ENCODE peak calls at places on chromosomes 3 and 15, in five cellular contexts. S, R, G, N and W are unnamed samples.

GRCh38 chr3:123096701-123097100 is 29.9 kb downstream of the PDIA5 start:
- DNase-seq in S (no peak), R (peak), G (peak), N (no peak), W (no peak)

GRCh38 chr3:43362961-43363360 is 76.6 kb downstream of the SNRK start:
- DNase-seq in S (no peak), G (no peak), N (no peak), R (no peak), W (no peak)

GRCh38 chr3:56468184-56469106 is at the start of gene ERC2:
- DNase-seq in R (no peak), N (peak), S (peak), G (peak), W (no peak)

GRCh38 chr3:59006791-59007517 is 42.9 kb downstream of the CFAP20DC start:
- DNase-seq in R (peak), S (no peak), N (no peak), G (peak), W (no peak)

GRCh38 chr3:30628188-30628930 is 22.0 kb downstream of the TGFBR2 start:
- DNase-seq in N (peak), G (no peak), R (no peak), S (no peak), W (no peak)

GRCh38 chr3:64541803-64542202 is 146.0 kb downstream of the ADAMTS9 start:
- DNase-seq in R (no peak), G (peak), N (no peak), S (no peak), W (no peak)

GRCh38 chr3:26558257-26558656 is 64.3 kb upstream of the LRRC3B start:
- DNase-seq in R (no peak), S (no peak), G (no peak), N (no peak), W (no peak)

GRCh38 chr3:62558549-62559112 is 185.3 kb upstream of the FEZF2 start:
- DNase-seq in R (peak), G (no peak), N (peak), S (peak), W (no peak)

GRCh38 chr15:66703540-66703941 is 1.5 kb downstream of the SMAD6 start:
- DNase-seq in N (peak), S (peak), R (peak), G (peak), W (no peak)

GRCh38 chr3:83218383-83219200 is 1457.1 kb upstream of the GBE1 start:
- DNase-seq in G (no peak), N (no peak), R (no peak), S (no peak), W (no peak)
- H2AFZ ChIP-seq in G (no peak), N (no peak), R (no peak), S (no peak), W (no peak)

DNA sequence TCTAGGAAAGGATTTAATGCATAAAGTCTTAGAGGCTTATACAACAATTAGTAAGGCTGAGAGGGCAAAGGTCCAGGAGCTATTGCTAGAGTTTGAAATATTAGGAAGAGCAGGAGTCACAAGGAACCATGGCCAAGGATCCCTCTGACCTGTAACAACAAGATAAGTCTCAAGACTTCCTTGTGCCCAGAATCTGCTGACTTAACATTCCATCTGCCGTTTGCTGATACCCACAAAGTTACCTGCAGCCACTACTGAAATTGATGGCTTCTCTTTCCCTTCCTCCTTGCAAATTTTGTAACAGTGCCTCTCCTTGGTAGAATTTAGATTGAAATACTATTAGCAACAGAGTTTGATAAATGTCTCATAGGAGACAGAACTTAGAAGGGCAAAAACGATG is 4.7 kb upstream of the MYEF2 start:
- DNase-seq in S (no peak), G (no peak), R (no peak), N (no peak), W (no peak)
- H3K4me3 ChIP-seq in S (no peak), G (no peak), R (no peak), N (no peak), W (no peak)

GRCh38 chr3:180743813-180744212 is 64.5 kb upstream of the CCDC39 start:
- DNase-seq in N (no peak), R (no peak), S (no peak), G (peak), W (no peak)
- H2AFZ ChIP-seq in N (no peak), R (no peak), S (no peak), G (no peak), W (no peak)

GRCh38 chr15:34794590-34795206 is 651 bp downstream of the ACTC1 start:
- DNase-seq in N (no peak), G (no peak), R (no peak), S (no peak), W (no peak)
- H3K4me3 ChIP-seq in N (peak), G (no peak), R (no peak), S (peak), W (peak)